ENCODE peak calls at places on chromosome 17, in ten cellular contexts. Y, M, W, X, F, E, S, I, B and O are unnamed samples.

GRCh38 chr17:82674656-82675475 is 23.6 kb downstream of the RAB40B start:
- DNase-seq in Y (no peak), M (no peak), W (no peak), X (no peak), F (no peak), E (no peak), S (no peak), I (no peak), B (no peak), O (no peak)

GRCh38 chr17:75396781-75397180 is 8.7 kb downstream of the GRB2 start:
- DNase-seq in Y (no peak), M (no peak), W (no peak), X (no peak), F (no peak), E (no peak), S (no peak), I (no peak), B (no peak), O (no peak)

GRCh38 chr17:62781826-62782225 is 26.3 kb downstream of the MARCHF10 start:
- DNase-seq in Y (no peak), M (no peak), W (no peak), X (peak), F (no peak), E (no peak), S (no peak), I (no peak), B (no peak), O (no peak)

GRCh38 chr17:61402978-61403845 is 3.6 kb downstream of the TBX2 start:
- DNase-seq in Y (no peak), M (no peak), W (no peak), X (peak), F (no peak), E (peak), S (no peak), I (peak), B (no peak), O (no peak)

GRCh38 chr17:63545302-63545928 is 4.9 kb upstream of the DCAF7 start:
- DNase-seq in Y (no peak), M (no peak), W (no peak), X (peak), F (peak), E (no peak), S (no peak), I (no peak), B (no peak), O (no peak)

GRCh38 chr17:22278302-22279275 is 586.3 kb downstream of the KCNJ18 start:
- DNase-seq in Y (no peak), M (no peak), W (no peak), X (no peak), F (peak), E (no peak), S (peak), I (peak), B (no peak), O (no peak)

GRCh38 chr17:45111838-45112237 is 20.5 kb downstream of the PLCD3 start:
- DNase-seq in Y (peak), M (no peak), W (no peak), X (no peak), F (no peak), E (no peak), S (no peak), I (no peak), B (no peak), O (no peak)

GRCh38 chr17:11704041-11704440 is 105.8 kb downstream of the DNAH9 start:
- DNase-seq in Y (no peak), M (no peak), W (no peak), X (no peak), F (no peak), E (no peak), S (no peak), I (no peak), B (no peak), O (no peak)

GRCh38 chr17:78197147-78197830 is 10.1 kb downstream of the AFMID start:
- DNase-seq in Y (no peak), M (peak), W (no peak), X (no peak), F (no peak), E (no peak), S (no peak), I (no peak), B (no peak), O (no peak)

GRCh38 chr17:7023576-7024401 is 939 bp downstream of the BCL6B start:
- DNase-seq in Y (peak), M (peak), W (peak), X (peak), F (peak), E (peak), S (peak), I (peak), B (peak), O (peak)

GRCh38 chr17:12290207-12290606 is 269.5 kb downstream of the MAP2K4 start:
- DNase-seq in Y (no peak), M (no peak), W (no peak), X (no peak), F (no peak), E (no peak), S (no peak), I (no peak), B (no peak), O (no peak)

GRCh38 chr17:309361-309888 is 43.2 kb downstream of the RPH3AL start:
- DNase-seq in Y (peak), M (peak), W (peak), X (no peak), F (no peak), E (peak), S (no peak), I (peak), B (no peak), O (peak)

GRCh38 chr17:55743103-55743679 is 7.7 kb upstream of the PCTP start:
- DNase-seq in Y (no peak), M (peak), W (peak), X (peak), F (no peak), E (peak), S (no peak), I (no peak), B (no peak), O (no peak)

GRCh38 chr17:55741353-55741700 is 9.5 kb upstream of the PCTP start:
- DNase-seq in Y (no peak), M (no peak), W (no peak), X (no peak), F (no peak), E (no peak), S (no peak), I (no peak), B (no peak), O (no peak)

GRCh38 chr17:55745258-55745657 is 5.6 kb upstream of the PCTP start:
- DNase-seq in Y (no peak), M (no peak), W (no peak), X (no peak), F (no peak), E (no peak), S (no peak), I (no peak), B (no peak), O (no peak)

GRCh38 chr17:55740515-55741352 is 10.1 kb upstream of the PCTP start:
- DNase-seq in Y (no peak), M (no peak), W (peak), X (no peak), F (no peak), E (no peak), S (no peak), I (no peak), B (no peak), O (no peak)

DNA sequence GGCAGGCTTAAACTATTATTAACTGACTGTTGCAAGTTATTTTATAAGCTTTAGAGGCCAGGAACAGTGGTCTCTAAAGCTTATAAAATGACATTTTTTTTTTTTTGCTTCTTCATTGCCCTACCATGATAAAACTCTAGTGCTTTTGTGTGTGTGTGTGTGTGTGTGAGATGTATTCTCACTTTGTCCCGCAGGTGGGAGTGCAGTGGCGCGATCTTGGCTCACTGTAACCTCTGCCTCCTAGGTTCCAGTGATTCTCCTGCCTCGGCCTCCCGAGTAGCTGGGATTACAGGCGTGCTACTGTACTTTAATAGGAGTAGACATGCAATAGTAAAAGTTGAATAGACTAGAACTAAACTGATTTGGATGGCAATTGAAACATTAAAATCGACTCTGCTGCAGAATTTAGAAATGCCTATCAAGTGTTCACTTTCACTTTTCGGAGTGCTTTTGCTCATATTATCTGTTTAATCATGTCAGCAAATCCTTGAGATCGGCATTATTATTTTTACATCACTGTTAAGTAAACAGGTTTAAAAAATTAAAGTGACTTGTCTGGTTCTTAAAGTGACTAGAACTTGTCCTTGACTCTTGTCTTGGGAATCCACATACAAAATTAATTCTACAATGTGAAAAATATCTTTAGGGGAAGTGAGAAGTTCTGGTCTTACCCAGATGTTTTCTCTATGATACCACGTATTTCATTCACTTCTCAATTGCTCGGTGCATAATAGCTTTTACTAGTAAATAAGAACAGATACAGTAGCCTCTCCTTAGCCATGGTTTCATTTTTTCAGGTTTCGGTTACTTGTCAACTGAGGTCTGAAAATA is 8.4 kb upstream of the PCTP start:
- DNase-seq in Y (no peak), M (no peak), W (no peak), X (no peak), F (no peak), E (no peak), S (no peak), I (no peak), B (no peak), O (no peak)
- TF ChIP-seq CTCF in Y (no peak), M (no peak), W (peak), X (no peak), F (no peak), E (no peak), S (no peak), I (no peak), B (no peak), O (no peak)

DNA sequence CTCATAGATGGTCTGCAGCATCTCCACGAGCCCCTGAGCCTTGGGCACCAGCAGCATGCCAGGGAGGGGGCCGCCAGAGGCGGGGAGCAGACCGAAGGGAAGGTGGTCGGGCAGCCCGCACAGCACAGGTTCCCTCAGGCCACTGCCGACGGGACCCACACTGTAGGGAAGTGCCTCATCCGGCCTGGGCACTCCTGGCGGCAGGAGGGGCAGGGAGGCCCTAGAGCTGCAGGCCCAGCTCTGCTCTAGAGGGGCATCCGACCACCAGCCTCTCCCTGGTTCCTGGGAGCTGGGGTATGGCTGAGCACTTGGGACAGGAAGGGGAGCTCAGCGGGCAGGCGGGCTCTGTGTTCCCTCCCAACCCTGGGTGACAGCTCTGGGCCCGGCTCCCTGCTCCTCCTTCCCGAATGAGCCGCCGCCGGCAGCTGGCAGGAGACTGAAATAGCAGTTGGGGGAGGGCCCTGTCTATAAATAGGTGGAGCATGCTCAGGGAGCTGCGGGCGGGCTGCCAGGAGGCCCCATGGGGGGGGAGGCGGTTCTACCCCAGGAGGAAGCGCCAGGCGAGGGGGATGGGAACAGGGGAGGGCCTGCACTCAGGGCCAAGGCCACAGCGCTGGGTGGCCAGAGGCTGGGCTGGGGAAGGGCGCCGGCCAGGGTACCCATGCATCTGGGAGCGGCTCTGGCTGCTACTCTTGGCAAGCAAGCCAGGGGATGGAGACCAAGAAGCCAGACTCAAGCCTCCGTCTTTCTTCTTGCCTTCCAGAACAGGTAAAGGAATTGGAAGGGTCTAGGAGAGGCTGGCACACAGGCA is 12.4 kb downstream of the HDAC5 start:
- DNase-seq in Y (peak), M (peak), W (peak), X (peak), F (peak), E (peak), S (peak), I (peak), B (peak), O (peak)
- TF ChIP-seq CTCF in Y (no peak), M (peak), W (peak), X (no peak), F (peak), E (no peak), S (peak), I (no peak), B (no peak), O (no peak)

GRCh38 chr17:32588982-32589381 is 102.2 kb downstream of the CDK5R1 start:
- DNase-seq in Y (no peak), M (no peak), W (peak), X (no peak), F (no peak), E (no peak), S (no peak), I (no peak), B (no peak), O (peak)
- TF ChIP-seq CTCF in Y (no peak), M (no peak), W (peak), X (no peak), F (no peak), E (peak), S (no peak), I (no peak), B (no peak), O (peak)

GRCh38 chr17:60139438-60140285 is 10.1 kb upstream of the CA4 start:
- DNase-seq in Y (peak), M (peak), W (peak), X (peak), F (peak), E (peak), S (peak), I (peak), B (peak), O (peak)
- TF ChIP-seq CTCF in Y (peak), M (peak), W (peak), X (peak), F (peak), E (no peak), S (peak), I (no peak), B (peak), O (no peak)

GRCh38 chr17:37650419-37651003 is 7.3 kb upstream of the DDX52 start:
- DNase-seq in Y (peak), M (peak), W (peak), X (peak), F (no peak), E (peak), S (no peak), I (no peak), B (no peak), O (peak)
- TF ChIP-seq CTCF in Y (peak), M (peak), W (peak), X (peak), F (no peak), E (peak), S (no peak), I (no peak), B (no peak), O (peak)

GRCh38 chr17:17793378-17794214 is 43.2 kb downstream of the SREBF1 start:
- DNase-seq in Y (no peak), M (no peak), W (no peak), X (no peak), F (no peak), E (no peak), S (no peak), I (peak), B (no peak), O (no peak)

GRCh38 chr17:17792551-17793377 is 44.0 kb downstream of the SREBF1 start:
- DNase-seq in Y (no peak), M (no peak), W (no peak), X (peak), F (no peak), E (no peak), S (no peak), I (peak), B (peak), O (peak)

GRCh38 chr17:17795946-17796786 is 40.6 kb downstream of the SREBF1 start:
- DNase-seq in Y (no peak), M (no peak), W (no peak), X (no peak), F (no peak), E (no peak), S (no peak), I (no peak), B (no peak), O (no peak)

GRCh38 chr17:17795296-17795695 is 41.5 kb downstream of the SREBF1 start:
- DNase-seq in Y (no peak), M (no peak), W (no peak), X (no peak), F (no peak), E (no peak), S (no peak), I (no peak), B (no peak), O (no peak)

GRCh38 chr17:17794382-17794781 is 42.4 kb downstream of the SREBF1 start:
- DNase-seq in Y (no peak), M (no peak), W (no peak), X (no peak), F (no peak), E (no peak), S (no peak), I (no peak), B (no peak), O (no peak)
- TF ChIP-seq CTCF in Y (no peak), M (no peak), W (no peak), X (no peak), F (no peak), E (no peak), S (no peak), I (no peak), B (no peak), O (no peak)

GRCh38 chr17:73586921-73587680 is 57.1 kb downstream of the SDK2 start:
- DNase-seq in Y (no peak), M (no peak), W (peak), X (no peak), F (no peak), E (peak), S (no peak), I (no peak), B (no peak), O (no peak)
- TF ChIP-seq CTCF in Y (no peak), M (no peak), W (peak), X (no peak), F (no peak), E (peak), S (no peak), I (no peak), B (no peak), O (no peak)

GRCh38 chr17:32443827-32444300 is 446 bp upstream of the PSMD11 start:
- DNase-seq in Y (no peak), M (no peak), W (no peak), X (no peak), F (no peak), E (no peak), S (no peak), I (no peak), B (no peak), O (no peak)
- TF ChIP-seq CTCF in Y (peak), M (no peak), W (no peak), X (no peak), F (no peak), E (no peak), S (no peak), I (no peak), B (no peak), O (no peak)

DNA sequence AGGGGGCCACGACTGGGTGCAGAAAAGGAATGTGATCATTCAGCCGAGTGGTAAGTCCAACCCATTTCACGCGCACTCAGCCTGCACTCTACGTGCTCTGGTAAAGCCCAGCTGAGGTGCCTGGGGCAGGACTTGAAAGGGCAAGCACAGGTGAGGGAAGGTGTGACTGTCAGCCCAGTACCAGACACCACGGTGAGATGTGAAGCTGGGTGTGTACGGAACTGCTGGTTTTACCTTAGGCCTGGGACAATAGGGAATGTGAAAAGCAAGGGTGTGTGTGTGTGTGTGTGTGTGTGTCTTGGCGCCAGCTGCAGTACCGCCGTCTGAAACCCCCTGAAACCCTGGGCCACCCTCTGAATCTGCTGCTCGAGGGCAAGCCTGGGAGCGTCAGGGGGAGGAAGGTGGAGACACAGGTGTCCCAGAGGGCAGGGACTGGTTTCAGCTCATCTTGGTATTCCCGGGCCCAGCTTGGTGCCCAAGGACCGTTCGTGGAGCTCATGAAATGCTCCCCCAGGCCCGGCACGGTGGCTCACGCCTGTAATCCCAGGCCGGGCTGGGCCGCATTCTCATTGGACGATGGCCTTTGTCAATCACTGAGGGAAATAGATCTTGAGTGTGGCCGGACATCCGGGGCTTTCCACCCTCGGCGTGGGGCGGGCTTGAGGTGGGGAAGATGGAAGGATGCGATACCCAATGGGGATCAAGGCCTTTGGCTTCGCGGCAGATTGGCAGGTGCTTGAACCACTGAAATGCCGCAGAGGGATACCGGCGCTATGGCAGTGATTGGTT is 27.8 kb upstream of the ST6GALNAC1 start:
- DNase-seq in Y (peak), M (peak), W (peak), X (peak), F (peak), E (peak), S (peak), I (peak), B (peak), O (peak)
- TF ChIP-seq CTCF in Y (no peak), M (no peak), W (no peak), X (no peak), F (peak), E (no peak), S (peak), I (no peak), B (no peak), O (no peak)

DNA sequence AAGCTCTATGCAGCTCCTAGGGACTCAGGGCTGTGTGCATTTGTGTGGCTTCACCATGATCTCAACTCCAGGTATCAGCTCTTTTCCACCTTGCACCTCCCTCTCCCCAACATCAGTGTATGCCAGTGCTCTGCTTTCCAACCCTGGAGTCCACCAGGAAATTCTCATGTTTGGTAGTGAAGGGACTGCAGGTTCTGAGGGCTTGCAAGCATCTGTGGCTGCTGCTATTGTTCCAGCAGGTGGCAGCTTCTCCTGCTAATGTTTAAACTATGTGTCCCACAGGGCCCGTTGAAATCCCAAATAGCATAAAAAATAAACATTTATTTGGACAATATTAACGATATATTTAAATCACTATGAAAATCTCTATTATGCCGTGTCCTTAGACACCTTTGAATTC is 82.0 kb downstream of the RGS9 start:
- DNase-seq in Y (no peak), M (no peak), W (no peak), X (peak), F (no peak), E (no peak), S (no peak), I (no peak), B (no peak), O (no peak)
- TF ChIP-seq CTCF in Y (no peak), M (peak), W (peak), X (peak), F (no peak), E (peak), S (no peak), I (no peak), B (no peak), O (no peak)